ENCODE peak calls at places on chromosomes 7 and 10, in eight cellular contexts. H is kidney, V is cardiac muscle cell, W is heart left ventricle, A is uterus, Z is lung, M is ovary, P is GM12878. D is an unnamed sample. For H3K4me1, the result is how much of the 10 kb centered on the place peaks cover.

GRCh38 chr10:5896765-5897340 is 6.8 kb downstream of the FBH1 start:
- DNase-seq in Z (no peak), A (no peak), W (no peak), H (no peak), M (no peak), P (no peak), V (no peak), D (no peak)

GRCh38 chr7:28830831-28831230 is 127.3 kb downstream of the TRIL start:
- DNase-seq in V (no peak), P (no peak), Z (no peak), A (no peak), M (no peak), H (no peak), W (no peak), D (no peak)

GRCh38 chr10:54402576-54402975 is 398.5 kb downstream of the PCDH15 start:
- DNase-seq in Z (no peak), P (no peak), V (peak), H (no peak), W (no peak), A (no peak), M (no peak), D (no peak)

GRCh38 chr7:102912742-102913141 is at the start of gene LRRC17:
- DNase-seq in V (peak), P (no peak), W (no peak), H (no peak), M (peak), A (peak), Z (no peak), D (no peak)

GRCh38 chr7:87083865-87084519 is 24.5 kb upstream of the ELAPOR2 start:
- DNase-seq in A (no peak), M (no peak), Z (no peak), W (no peak), H (no peak), V (no peak), P (no peak), D (no peak)

GRCh38 chr7:31887006-31887405 is 183.2 kb downstream of the PDE1C start:
- DNase-seq in V (no peak), H (no peak), P (no peak), Z (no peak), M (no peak), W (no peak), A (no peak), D (no peak)

GRCh38 chr10:61757525-61758397 is 95.0 kb downstream of the CABCOCO1 start:
- DNase-seq in H (no peak), A (no peak), P (no peak), Z (no peak), V (no peak), W (no peak), M (no peak), D (no peak)

GRCh38 chr10:69731184-69731583 is 70.5 kb upstream of the COL13A1 start:
- DNase-seq in W (no peak), Z (no peak), H (no peak), P (no peak), M (no peak), V (no peak), A (no peak), D (no peak)

GRCh38 chr10:128163701-128164100 is 37.5 kb upstream of the MKI67 start:
- DNase-seq in W (no peak), M (no peak), Z (no peak), H (no peak), P (no peak), A (no peak), V (no peak), D (no peak)

GRCh38 chr10:55820071-55820470 is 541.0 kb downstream of the ZWINT start:
- DNase-seq in M (no peak), P (no peak), H (no peak), A (no peak), Z (no peak), W (no peak), V (no peak), D (no peak)

GRCh38 chr10:86331861-86332260 is 34.7 kb downstream of the GRID1 start:
- DNase-seq in W (no peak), Z (no peak), A (no peak), V (no peak), M (no peak), P (no peak), H (peak), D (no peak)

GRCh38 chr7:130374507-130374906 is 5.8 kb upstream of the CPA1 start:
- DNase-seq in W (no peak), V (no peak), M (no peak), H (no peak), A (no peak), P (no peak), Z (no peak), D (no peak)

GRCh38 chr10:76640765-76641164 is 996.8 kb downstream of the KCNMA1 start:
- DNase-seq in M (no peak), H (no peak), W (no peak), V (no peak), A (no peak), Z (no peak), P (no peak), D (no peak)

GRCh38 chr7:101099969-101100781 is 14.9 kb downstream of the TRIM56 start:
- DNase-seq in W (peak), Z (peak), H (peak), A (peak), M (peak), P (no peak), V (peak), D (peak)

GRCh38 chr7:50739744-50740455 is 42.8 kb downstream of the GRB10 start:
- DNase-seq in P (no peak), H (no peak), A (no peak), Z (no peak), V (no peak), W (no peak), M (no peak), D (no peak)

GRCh38 chr10:31157125-31157983 is 125.7 kb upstream of the ZNF438 start:
- DNase-seq in V (no peak), A (peak), P (no peak), W (peak), Z (no peak), H (peak), M (peak), D (peak)

GRCh38 chr7:18407385-18407784 is 88.2 kb upstream of the HDAC9 start:
- DNase-seq in H (no peak), V (no peak), Z (no peak), A (no peak), M (no peak), P (no peak), W (no peak), D (no peak)

GRCh38 chr7:90345548-90346319 is 782 bp upstream of the GTPBP10 start:
- DNase-seq in A (no peak), M (no peak), V (peak), H (no peak), P (no peak), Z (no peak), W (no peak), D (peak)

GRCh38 chr10:59635502-59636290 is 74.0 kb downstream of the SLC16A9 start:
- DNase-seq in A (no peak), Z (no peak), V (no peak), P (no peak), H (no peak), M (no peak), W (no peak), D (no peak)

GRCh38 chr7:139667377-139667776 is 110.4 kb downstream of the HIPK2 start:
- DNase-seq in P (no peak), V (no peak), A (no peak), H (no peak), Z (no peak), W (no peak), M (no peak), D (no peak)

GRCh38 chr7:118153551-118154177 is 30.3 kb upstream of the LSM8 start:
- DNase-seq in H (no peak), W (no peak), Z (no peak), M (no peak), A (no peak), P (no peak), V (peak), D (no peak)

GRCh38 chr7:38013246-38013645 is 92.8 kb downstream of the EPDR1 start:
- DNase-seq in V (no peak), A (no peak), P (no peak), M (no peak), Z (no peak), H (no peak), W (no peak), D (no peak)

GRCh38 chr7:47670738-47671137 is 88.8 kb upstream of the TNS3 start:
- DNase-seq in A (no peak), P (peak), Z (no peak), V (no peak), H (no peak), W (no peak), M (no peak), D (no peak)

GRCh38 chr7:150806863-150807262 is 6.3 kb downstream of the TMEM176A start:
- DNase-seq in V (no peak), W (no peak), H (no peak), M (no peak), A (no peak), Z (no peak), P (no peak), D (no peak)

GRCh38 chr10:77836299-77836820 is 90.2 kb downstream of the DLG5 start:
- DNase-seq in A (no peak), P (peak), M (no peak), Z (peak), W (peak), H (peak), V (peak), D (peak)

GRCh38 chr7:88102686-88103085 is 117.2 kb downstream of the SRI start:
- DNase-seq in W (no peak), P (no peak), V (no peak), A (no peak), M (no peak), H (no peak), Z (no peak), D (no peak)

GRCh38 chr7:73741600-73741999 is 3.0 kb upstream of the ABHD11 start:
- DNase-seq in P (no peak), V (no peak), A (no peak), W (no peak), Z (no peak), H (no peak), M (no peak), D (no peak)

GRCh38 chr7:43851796-43852195 is 17.5 kb downstream of the MRPS24 start:
- DNase-seq in A (no peak), V (no peak), P (no peak), W (no peak), H (no peak), M (no peak), Z (no peak), D (no peak)

DNA sequence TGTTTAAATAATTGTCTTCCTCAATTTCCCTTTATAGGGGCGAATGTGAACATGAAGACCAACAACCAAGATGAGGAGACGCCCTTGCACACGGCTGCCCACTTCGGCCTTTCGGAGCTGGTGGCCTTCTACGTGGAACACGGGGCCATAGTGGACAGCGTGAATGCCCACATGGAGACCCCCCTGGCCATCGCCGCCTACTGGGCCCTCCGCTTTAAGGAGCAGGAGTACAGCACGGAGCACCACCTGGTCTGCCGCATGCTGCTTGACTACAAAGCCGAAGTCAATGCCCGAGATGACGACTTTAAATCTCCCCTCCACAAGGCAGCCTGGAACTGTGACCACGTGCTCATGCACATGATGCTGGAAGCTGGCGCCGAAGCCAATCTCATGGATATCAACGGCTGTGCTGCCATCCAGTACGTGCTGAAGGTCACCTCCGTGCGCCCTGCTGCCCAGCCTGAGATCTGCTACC is 42.1 kb downstream of the ASB4 start:
- DNase-seq in Z (no peak), H (peak), M (peak), P (no peak), W (no peak), V (no peak), A (peak), D (no peak)
- TF ChIP-seq CTCF in Z (no peak), H (no peak), M (no peak), P (no peak), W (no peak), V (no peak), A (no peak), D (no peak)

DNA sequence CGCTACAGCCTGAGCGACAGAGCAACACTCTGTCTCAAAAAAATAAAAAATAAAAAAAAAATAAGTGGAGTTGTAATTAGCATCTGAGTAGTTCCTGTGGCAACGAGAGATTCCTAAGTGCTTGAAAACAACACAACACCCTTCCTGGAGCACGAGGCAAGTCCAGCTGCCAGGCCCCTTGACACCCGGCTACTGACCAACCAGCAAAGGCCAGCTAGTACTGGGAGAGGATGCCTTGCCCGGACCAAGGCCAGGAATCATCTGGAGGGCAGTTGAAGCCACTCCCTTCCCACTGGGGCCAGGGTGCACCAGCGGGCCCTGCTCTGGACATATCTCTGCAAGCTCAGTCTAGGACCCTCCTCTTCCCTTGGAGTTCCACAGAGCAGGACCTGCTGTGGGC is 536 bp downstream of the C10orf105 start:
- DNase-seq in Z (no peak), W (peak), P (no peak), H (no peak), V (no peak), M (peak), A (peak), D (no peak)
- H3K4me1 ChIP-seq in Z (under half), W (half or more), P (under half), H (under half), V (under half), M (half or more), A (under half), D (under half)

DNA sequence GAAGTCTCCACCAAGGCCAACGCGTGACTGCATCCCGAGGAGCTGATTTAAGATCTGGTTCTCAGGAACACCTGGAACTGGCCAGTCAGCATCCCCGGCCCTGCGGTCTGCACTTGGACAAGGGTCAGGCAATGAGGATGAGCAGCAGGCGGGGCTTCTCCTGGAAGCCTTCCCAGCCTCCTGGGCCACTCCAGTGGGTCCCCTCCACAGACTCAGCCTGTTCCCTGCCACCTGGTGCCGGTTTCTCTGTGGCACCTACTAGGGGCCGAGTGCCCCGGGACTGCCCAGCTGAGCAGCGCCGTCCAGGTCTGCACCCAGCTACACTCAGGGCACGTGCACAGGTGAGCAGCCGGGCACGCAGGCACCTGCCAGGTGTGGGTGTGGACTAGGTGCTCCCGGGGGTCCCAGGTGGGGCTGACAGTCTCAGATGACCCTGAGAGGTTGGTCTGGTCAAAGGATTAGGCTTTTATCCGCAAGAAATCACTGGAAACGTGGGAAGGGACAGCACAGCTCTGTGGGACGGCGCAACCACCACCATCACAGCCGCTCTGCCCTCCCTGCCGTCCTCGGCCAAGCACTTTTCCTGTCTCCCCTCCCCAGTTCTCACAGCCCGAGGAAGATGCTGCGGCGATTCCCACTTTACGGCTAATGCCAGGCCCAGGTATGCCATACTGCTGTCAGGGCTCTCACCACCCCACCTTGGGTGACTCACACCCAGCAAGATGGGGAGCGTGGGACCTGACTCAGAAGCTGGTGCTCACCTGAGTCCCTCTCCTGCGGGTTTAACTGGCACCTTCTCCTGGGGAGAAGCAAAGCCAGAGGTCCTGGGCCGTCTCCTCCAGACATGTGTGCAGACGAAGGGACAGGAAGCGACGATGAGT is 166.0 kb downstream of the RNF216 start:
- DNase-seq in M (no peak), V (no peak), Z (no peak), W (no peak), A (no peak), H (peak), P (no peak), D (no peak)
- H3K27ac ChIP-seq in M (no peak), V (no peak), Z (no peak), W (no peak), A (no peak), H (no peak), P (no peak), D (no peak)

GRCh38 chr7:155631155-155631554 is 13.3 kb upstream of the RBM33 start:
- DNase-seq in A (no peak), H (no peak), P (no peak), W (no peak), M (no peak), Z (no peak), V (no peak), D (no peak)
- TF ChIP-seq CTCF in A (no peak), H (no peak), P (no peak), W (no peak), M (no peak), Z (no peak), V (no peak), D (no peak)

DNA sequence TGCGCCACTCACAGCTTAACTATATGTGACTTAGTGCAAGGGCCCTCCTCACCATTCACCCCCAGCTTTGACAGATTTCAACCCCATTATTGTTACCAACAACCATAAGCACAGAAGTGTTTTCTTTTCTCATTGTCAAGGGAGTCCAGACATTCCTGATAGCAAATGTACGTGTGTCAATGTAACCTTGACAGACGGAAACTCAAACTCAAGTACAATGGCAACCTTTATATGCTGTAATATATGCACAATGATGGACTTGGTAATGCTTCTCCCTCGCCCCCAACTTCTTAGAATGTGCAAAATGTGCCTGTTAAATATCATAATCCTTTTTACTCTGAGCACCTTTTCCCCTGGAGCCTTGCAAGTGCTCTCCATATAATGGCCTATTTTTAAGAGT is 34.7 kb downstream of the CYCS start:
- DNase-seq in Z (no peak), M (no peak), A (no peak), W (no peak), P (no peak), V (no peak), H (no peak), D (no peak)
- H3K4me1 ChIP-seq in Z (under half), M (under half), A (under half), W (under half), P (under half), V (under half), H (under half), D (under half)

GRCh38 chr7:121494531-121494930 is 98.4 kb upstream of the FAM3C start:
- DNase-seq in V (no peak), Z (no peak), W (no peak), H (no peak), P (no peak), A (no peak), M (no peak), D (no peak)
- H3K27ac ChIP-seq in V (no peak), Z (no peak), W (no peak), H (no peak), P (no peak), A (no peak), M (no peak), D (no peak)

DNA sequence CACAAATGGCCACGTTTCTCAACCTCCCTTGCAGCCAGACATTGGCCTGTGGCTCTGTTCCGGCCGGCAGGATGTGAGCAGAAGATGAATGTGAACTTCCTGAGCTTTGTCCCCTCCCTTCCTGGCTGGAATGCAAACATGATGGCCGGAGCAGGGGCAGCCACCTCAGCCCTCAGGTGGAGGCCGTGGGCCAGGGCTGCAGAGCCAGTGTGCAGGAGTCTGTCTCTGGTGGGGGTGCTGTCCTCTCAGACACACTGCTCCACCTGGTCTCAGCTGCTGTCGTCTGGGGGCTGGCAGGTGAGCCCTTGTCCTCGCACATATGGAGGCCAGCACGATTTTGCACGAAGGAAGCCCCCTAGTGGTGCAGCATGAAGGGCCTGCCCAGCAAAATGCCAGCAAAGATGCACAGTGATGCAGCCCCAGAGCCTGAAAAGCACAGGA is 25.3 kb upstream of the PWWP2B start:
- DNase-seq in A (no peak), P (no peak), W (peak), H (peak), V (no peak), Z (no peak), M (peak), D (no peak)
- TF ChIP-seq CTCF in A (no peak), P (peak), W (no peak), H (no peak), V (peak), Z (no peak), M (no peak), D (no peak)

D was measured in prostate gland.